ENCODE peak calls at places on chromosomes 7 and 10, in four cellular contexts. U, N, P and X are unnamed samples.

GRCh38 chr7:7761974-7762769 is 43.8 kb upstream of the RPA3 start:
- DNase-seq in U (peak), N (no peak), P (no peak), X (no peak)

GRCh38 chr10:86688398-86688921 is 20.1 kb downstream of the LDB3 start:
- DNase-seq in U (peak), N (peak), P (no peak), X (peak)

GRCh38 chr10:48384699-48384982 is 78.2 kb downstream of the MAPK8 start:
- DNase-seq in U (peak), N (no peak), P (no peak), X (no peak)

GRCh38 chr7:124799448-124799847 is 33.9 kb upstream of the GPR37 start:
- DNase-seq in U (no peak), N (no peak), P (no peak), X (no peak)

GRCh38 chr10:58157076-58157766 is 110.5 kb downstream of the IPMK start:
- DNase-seq in U (no peak), N (no peak), P (no peak), X (no peak)

GRCh38 chr7:141974831-141975230 is 1.3 kb upstream of the TAS2R38 start:
- DNase-seq in U (peak), N (peak), P (no peak), X (no peak)

GRCh38 chr7:26555971-26556830 is 264.5 kb downstream of the SNX10 start:
- DNase-seq in U (no peak), N (no peak), P (no peak), X (no peak)

GRCh38 chr7:87534072-87534471 is 58.6 kb upstream of the ABCB4 start:
- DNase-seq in U (no peak), N (no peak), P (no peak), X (no peak)

GRCh38 chr7:41731486-41732278 is 28.8 kb upstream of the INHBA start:
- DNase-seq in U (no peak), N (no peak), P (peak), X (no peak)

GRCh38 chr10:84193846-84194423 is 402 bp upstream of the CDHR1 start:
- DNase-seq in U (no peak), N (no peak), P (no peak), X (no peak)

GRCh38 chr10:85098835-85099521 is 770.6 kb downstream of the CCSER2 start:
- DNase-seq in U (no peak), N (no peak), P (no peak), X (no peak)

GRCh38 chr10:80538481-80539185 is 931 bp downstream of the SH2D4B start:
- DNase-seq in U (no peak), N (no peak), P (no peak), X (no peak)

GRCh38 chr10:66326876-66327275 is 599.0 kb upstream of the LRRTM3 start:
- DNase-seq in U (no peak), N (no peak), P (no peak), X (no peak)

GRCh38 chr10:62453274-62453673 is 79.1 kb downstream of the ZNF365 start:
- DNase-seq in U (no peak), N (no peak), P (no peak), X (no peak)

GRCh38 chr7:151736403-151736909 is 140.5 kb downstream of the PRKAG2 start:
- DNase-seq in U (peak), N (peak), P (no peak), X (peak)

GRCh38 chr10:58459069-58459468 is 53.6 kb upstream of the BICC1 start:
- DNase-seq in U (no peak), N (no peak), P (no peak), X (no peak)

GRCh38 chr7:107978815-107979408 is 24.0 kb downstream of the LAMB1 start:
- DNase-seq in U (no peak), N (no peak), P (no peak), X (no peak)

GRCh38 chr7:66630529-66630928 is 1.8 kb downstream of the KCTD7 start:
- DNase-seq in U (no peak), N (no peak), P (no peak), X (no peak)

GRCh38 chr7:142303650-142304049 is 45.8 kb upstream of the PRSS58 start:
- DNase-seq in U (peak), N (no peak), P (no peak), X (peak)

GRCh38 chr7:130966246-130967009 is 232.4 kb upstream of the KLF14 start:
- DNase-seq in U (no peak), N (no peak), P (peak), X (no peak)

GRCh38 chr7:131741446-131741845 is 185.0 kb upstream of the PODXL start:
- DNase-seq in U (no peak), N (no peak), P (no peak), X (no peak)

GRCh38 chr7:7771452-7771851 is 53.0 kb upstream of the RPA3 start:
- DNase-seq in U (no peak), N (no peak), P (no peak), X (no peak)

GRCh38 chr7:69599879-69600764 is 1.8 kb downstream of the AUTS2 start:
- DNase-seq in U (no peak), N (no peak), P (no peak), X (no peak)

GRCh38 chr10:77321868-77322267 is 315.7 kb downstream of the KCNMA1 start:
- DNase-seq in U (no peak), N (no peak), P (no peak), X (no peak)
- TF ChIP-seq TARDBP in U (no peak), N (no peak), P (no peak), X (no peak)

GRCh38 chr10:113447278-113447677 is 105.6 kb upstream of the HABP2 start:
- DNase-seq in U (no peak), N (no peak), P (no peak), X (no peak)

GRCh38 chr10:113442340-113442739 is 110.5 kb upstream of the HABP2 start:
- DNase-seq in U (no peak), N (no peak), P (no peak), X (no peak)

GRCh38 chr10:113446739-113447138 is 106.1 kb upstream of the HABP2 start:
- DNase-seq in U (no peak), N (no peak), P (no peak), X (no peak)

GRCh38 chr10:113445736-113446135 is 107.1 kb upstream of the HABP2 start:
- DNase-seq in U (no peak), N (no peak), P (no peak), X (no peak)

DNA sequence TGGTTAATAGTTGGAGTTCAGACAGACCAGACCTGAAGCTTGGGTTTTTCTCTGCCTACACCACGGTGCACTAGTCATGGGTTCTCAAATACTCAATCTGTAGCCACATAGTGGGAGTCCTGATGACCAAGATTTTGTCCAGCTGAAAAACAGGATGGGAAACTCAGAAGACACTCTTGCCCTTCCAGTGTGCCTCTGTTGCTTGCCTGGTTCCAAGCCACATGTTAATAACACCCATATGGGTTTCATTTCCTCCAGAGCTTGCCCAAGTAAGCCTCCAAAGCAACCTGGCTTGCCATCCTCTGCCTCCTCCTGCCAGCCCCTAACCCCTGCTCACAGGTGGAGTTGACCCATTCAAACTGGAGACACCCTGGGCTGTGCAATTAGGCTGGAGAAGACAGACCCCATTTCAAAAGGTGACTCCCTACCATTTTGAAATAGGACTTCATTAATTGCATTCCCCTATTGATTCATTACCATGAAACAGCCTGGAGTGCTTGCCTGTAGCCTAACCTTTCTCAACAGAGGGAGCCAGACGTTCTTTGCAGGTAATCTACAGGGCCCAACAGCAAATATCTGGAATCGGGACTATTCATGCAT is 108.0 kb upstream of the HABP2 start:
- DNase-seq in U (no peak), N (no peak), P (no peak), X (no peak)
- TF ChIP-seq TARDBP in U (no peak), N (no peak), P (no peak), X (no peak)

DNA sequence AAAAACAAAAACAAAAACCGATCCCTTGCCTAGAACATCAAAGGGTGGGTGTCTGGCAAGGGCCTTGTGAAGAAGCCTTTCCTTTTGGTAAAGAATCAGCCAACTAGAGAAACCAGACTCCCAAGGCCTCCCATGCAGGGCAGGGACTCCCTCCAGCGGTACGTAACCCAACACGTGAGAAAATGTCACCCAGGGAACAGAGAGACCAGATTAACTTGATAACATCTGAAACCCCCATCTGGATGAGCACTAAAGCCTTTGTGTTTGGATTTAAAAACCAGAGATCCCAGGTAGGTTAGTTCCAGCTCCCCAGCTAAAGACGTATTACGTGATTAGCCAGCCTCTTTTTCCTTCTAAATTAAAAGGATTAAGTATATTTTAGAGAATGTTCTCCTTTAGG is 3.0 kb upstream of the HABP2 start:
- DNase-seq in U (no peak), N (no peak), P (no peak), X (no peak)
- TF ChIP-seq TARDBP in U (no peak), N (no peak), P (no peak), X (no peak)

DNA sequence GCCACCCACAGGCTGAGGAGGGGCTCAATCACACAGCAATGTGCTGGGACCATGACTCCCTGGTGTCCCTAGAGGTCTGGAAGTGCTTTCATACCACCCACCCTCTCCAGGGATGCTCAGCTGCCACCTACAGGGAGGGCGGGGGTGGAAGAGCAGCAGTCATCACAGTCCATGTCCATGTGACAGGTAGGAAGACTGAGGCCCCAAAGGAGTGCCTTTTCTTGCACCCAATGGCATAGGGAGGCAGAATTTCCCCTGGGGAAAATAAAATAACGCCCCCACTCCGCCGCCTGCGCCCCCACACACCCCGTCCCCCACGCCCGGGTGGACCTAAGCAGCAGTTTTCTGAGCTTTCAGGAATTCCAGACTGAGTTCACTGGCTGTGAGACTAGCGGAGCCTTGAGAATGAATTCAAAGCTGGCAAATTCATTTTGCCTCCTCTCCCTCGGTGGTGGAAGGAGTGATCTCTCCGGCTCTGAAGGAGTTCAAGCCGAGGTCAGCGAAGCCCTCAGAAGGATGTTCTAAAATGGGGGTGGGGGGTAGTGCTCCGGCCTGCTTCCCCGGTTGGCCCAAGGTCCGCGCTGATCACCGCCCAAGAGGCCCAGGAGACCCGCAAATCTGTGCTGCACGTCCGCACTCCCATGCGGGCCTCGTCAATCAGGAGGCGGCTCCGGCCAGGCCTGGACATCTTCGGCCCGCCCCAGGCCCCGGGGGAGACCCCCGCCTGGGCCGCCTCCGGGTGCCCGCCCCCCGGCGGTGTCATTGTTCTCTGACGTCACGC is 2.1 kb upstream of the ZMIZ1 start:
- DNase-seq in U (peak), N (peak), P (no peak), X (peak)
- TF ChIP-seq TARDBP in U (no peak), N (no peak), P (no peak), X (no peak)

GRCh38 chr7:55409474-55410225 is 44.5 kb downstream of the LANCL2 start:
- DNase-seq in U (peak), N (no peak), P (peak), X (no peak)
- TF ChIP-seq TARDBP in U (no peak), N (no peak), P (no peak), X (no peak)